ENCODE peak calls at places on chromosomes 4 and X, in ten cellular contexts. H, B, U, D, G, V, F, X, K and I are unnamed samples.

GRCh38 chrX:123807825-123808416 is 51.9 kb upstream of the XIAP start:
- DNase-seq in H (no peak), B (no peak), U (no peak), D (no peak), G (peak), V (no peak), F (no peak), X (no peak), K (no peak), I (peak)

GRCh38 chrX:154785711-154786110 is 19.6 kb downstream of the MPP1 start:
- DNase-seq in H (peak), B (no peak), U (peak), D (no peak), G (no peak), V (no peak), F (no peak), X (no peak), K (no peak), I (no peak)

GRCh38 chr4:48093949-48094550 is 40.0 kb downstream of the TXK start:
- DNase-seq in H (peak), B (no peak), U (no peak), D (no peak), G (peak), V (no peak), F (no peak), X (no peak), K (peak), I (no peak)

GRCh38 chrX:2647627-2648026 is 43.5 kb upstream of the CD99 start:
- DNase-seq in H (no peak), B (no peak), U (no peak), D (no peak), G (no peak), V (no peak), F (no peak), X (no peak), K (no peak), I (no peak)

GRCh38 chr4:140901736-140902336 is 145.7 kb upstream of the TBC1D9 start:
- DNase-seq in H (no peak), B (no peak), U (no peak), D (no peak), G (no peak), V (no peak), F (no peak), X (no peak), K (no peak), I (no peak)

GRCh38 chrX:106356580-106356979 is 188.5 kb downstream of the PWWP3B start:
- DNase-seq in H (no peak), B (no peak), U (no peak), D (no peak), G (no peak), V (no peak), F (no peak), X (no peak), K (no peak), I (no peak)

GRCh38 chr4:40316782-40317635 is 18.1 kb upstream of the CHRNA9 start:
- DNase-seq in H (no peak), B (peak), U (no peak), D (peak), G (peak), V (peak), F (peak), X (no peak), K (peak), I (no peak)

GRCh38 chr4:178240891-178241290 is 798.7 kb upstream of the AGA start:
- DNase-seq in H (no peak), B (no peak), U (no peak), D (no peak), G (no peak), V (no peak), F (no peak), X (no peak), K (no peak), I (no peak)

GRCh38 chrX:38426785-38427184 is 74.4 kb downstream of the OTC start:
- DNase-seq in H (peak), B (no peak), U (no peak), D (no peak), G (no peak), V (no peak), F (no peak), X (no peak), K (no peak), I (peak)

GRCh38 chr4:12957108-12957507 is 527.0 kb downstream of the RAB28 start:
- DNase-seq in H (no peak), B (no peak), U (no peak), D (no peak), G (no peak), V (no peak), F (no peak), X (no peak), K (no peak), I (no peak)

GRCh38 chrX:19630776-19631707 is 115.7 kb upstream of the MAP3K15 start:
- DNase-seq in H (no peak), B (no peak), U (no peak), D (no peak), G (no peak), V (no peak), F (peak), X (no peak), K (no peak), I (no peak)

GRCh38 chrX:153913701-153914100 is 9.2 kb downstream of the AVPR2 start:
- DNase-seq in H (no peak), B (no peak), U (no peak), D (no peak), G (no peak), V (no peak), F (no peak), X (no peak), K (no peak), I (no peak)

GRCh38 chr4:77074961-77075855 is 581 bp downstream of the CCNI start:
- DNase-seq in H (peak), B (peak), U (peak), D (no peak), G (peak), V (peak), F (peak), X (peak), K (peak), I (peak)

GRCh38 chrX:78375894-78376293 is 48.5 kb upstream of the CYSLTR1 start:
- DNase-seq in H (peak), B (no peak), U (no peak), D (no peak), G (peak), V (no peak), F (no peak), X (no peak), K (no peak), I (no peak)

GRCh38 chrX:31036895-31037294 is 34.9 kb downstream of the FTHL17 start:
- DNase-seq in H (peak), B (no peak), U (peak), D (peak), G (peak), V (peak), F (no peak), X (peak), K (peak), I (peak)

GRCh38 chr4:102250341-102250740 is 94.9 kb downstream of the SLC39A8 start:
- DNase-seq in H (no peak), B (no peak), U (no peak), D (no peak), G (no peak), V (no peak), F (no peak), X (no peak), K (no peak), I (no peak)

GRCh38 chrX:132491191-132491590 is 2.4 kb upstream of the MBNL3 start:
- DNase-seq in H (peak), B (no peak), U (peak), D (no peak), G (peak), V (no peak), F (no peak), X (peak), K (peak), I (no peak)

GRCh38 chr4:173517781-173518371 is 12.2 kb downstream of the HAND2 start:
- DNase-seq in H (no peak), B (no peak), U (no peak), D (no peak), G (no peak), V (no peak), F (no peak), X (no peak), K (no peak), I (no peak)

GRCh38 chr4:141081921-141082381 is 51.3 kb downstream of the RNF150 start:
- DNase-seq in H (no peak), B (no peak), U (no peak), D (no peak), G (no peak), V (no peak), F (no peak), X (no peak), K (no peak), I (peak)

GRCh38 chrX:42624524-42624923 is 153.4 kb downstream of the PPP1R2C start:
- DNase-seq in H (no peak), B (no peak), U (no peak), D (no peak), G (no peak), V (no peak), F (no peak), X (no peak), K (no peak), I (no peak)

GRCh38 chrX:72095370-72095769 is 36.3 kb downstream of the RTL5 start:
- DNase-seq in H (no peak), B (no peak), U (no peak), D (no peak), G (no peak), V (no peak), F (no peak), X (no peak), K (no peak), I (no peak)

GRCh38 chr4:84878090-84878489 is 88.4 kb downstream of the WDFY3 start:
- DNase-seq in H (no peak), B (no peak), U (no peak), D (no peak), G (peak), V (no peak), F (no peak), X (no peak), K (no peak), I (no peak)

GRCh38 chrX:118552501-118552900 is 56.9 kb downstream of the DOCK11 start:
- DNase-seq in H (peak), B (no peak), U (no peak), D (peak), G (peak), V (no peak), F (no peak), X (no peak), K (no peak), I (no peak)

GRCh38 chr4:176137626-176138025 is 57.8 kb downstream of the SPATA4 start:
- DNase-seq in H (no peak), B (no peak), U (no peak), D (no peak), G (peak), V (no peak), F (no peak), X (no peak), K (no peak), I (no peak)

GRCh38 chrX:136063340-136064079 is 78.3 kb downstream of the SLC9A6 start:
- DNase-seq in H (peak), B (no peak), U (peak), D (no peak), G (peak), V (no peak), F (no peak), X (no peak), K (no peak), I (no peak)

GRCh38 chrX:106874075-106874474 is 29.1 kb downstream of the RIPPLY1 start:
- DNase-seq in H (peak), B (no peak), U (no peak), D (no peak), G (peak), V (no peak), F (no peak), X (peak), K (no peak), I (no peak)